ENCODE peak calls at places on chromosomes 2 and 18, in eight cellular contexts. H is GM12878, G is upper lobe of right lung, N is fibroblast of lung, M is Caco-2, D is A549, I is HFF-Myc, Q is tibial artery. V is an unnamed sample.

GRCh38 chr2:240454031-240454901 is 18.8 kb downstream of the GPC1 start:
- DNase-seq in M (no peak), G (no peak), Q (no peak), N (no peak), H (no peak), I (no peak), D (no peak), V (no peak)

GRCh38 chr2:120971866-120972265 is 236.2 kb downstream of the GLI2 start:
- DNase-seq in I (no peak), M (no peak), N (no peak), H (no peak), G (no peak), D (no peak), Q (no peak), V (no peak)

GRCh38 chr2:233349005-233349998 is 5.0 kb upstream of the DGKD start:
- DNase-seq in G (peak), Q (no peak), N (no peak), D (no peak), M (peak), I (peak), H (no peak), V (no peak)

GRCh38 chr2:187982668-187983067 is 309.0 kb upstream of the GULP1 start:
- DNase-seq in D (no peak), Q (no peak), N (peak), H (peak), I (no peak), G (no peak), M (no peak), V (peak)

GRCh38 chr2:86476092-86476491 is 34.9 kb downstream of the KDM3A start:
- DNase-seq in M (no peak), N (peak), H (no peak), G (no peak), I (no peak), Q (no peak), D (no peak), V (peak)

GRCh38 chr2:2573658-2574293 is 242.7 kb upstream of the MYT1L start:
- DNase-seq in N (peak), I (no peak), D (peak), Q (no peak), G (no peak), H (peak), M (no peak), V (peak)

GRCh38 chr18:59268722-59269562 is 4.3 kb downstream of the RAX start:
- DNase-seq in N (no peak), M (peak), D (peak), H (no peak), Q (no peak), G (peak), I (no peak), V (no peak)

GRCh38 chr18:57837917-57838548 is 34.9 kb upstream of the ATP8B1 start:
- DNase-seq in M (no peak), Q (no peak), N (peak), G (no peak), H (peak), I (no peak), D (no peak), V (no peak)

GRCh38 chr2:128320609-128321420 is 2.1 kb upstream of the HS6ST1 start:
- DNase-seq in N (no peak), H (no peak), Q (peak), I (no peak), G (no peak), M (peak), D (no peak), V (no peak)

GRCh38 chr2:86541282-86541681 is 22.0 kb downstream of the CHMP3 start:
- DNase-seq in N (peak), G (no peak), H (no peak), D (no peak), M (no peak), I (no peak), Q (no peak), V (peak)

GRCh38 chr2:62489702-62490101 is 16.3 kb downstream of the TMEM17 start:
- DNase-seq in I (no peak), H (no peak), D (no peak), N (no peak), Q (no peak), M (no peak), G (no peak), V (no peak)

GRCh38 chr2:96789245-96789617 is 26.8 kb upstream of the CNNM3 start:
- DNase-seq in D (no peak), N (no peak), I (no peak), Q (no peak), G (no peak), M (no peak), H (no peak), V (no peak)

GRCh38 chr2:107936427-107937359 is 49.6 kb upstream of the SLC5A7 start:
- DNase-seq in G (no peak), N (no peak), I (no peak), Q (no peak), D (peak), M (no peak), H (no peak), V (no peak)

GRCh38 chr18:48229445-48230052 is 179.6 kb downstream of the ZBTB7C start:
- DNase-seq in I (no peak), N (no peak), M (no peak), H (no peak), G (no peak), Q (no peak), D (no peak), V (peak)

GRCh38 chr2:110714824-110715223 is 17.5 kb upstream of the ACOXL start:
- DNase-seq in D (no peak), M (no peak), N (no peak), I (no peak), Q (no peak), H (no peak), G (no peak), V (no peak)

GRCh38 chr2:40658917-40659316 is 207.0 kb upstream of the SLC8A1 start:
- DNase-seq in D (no peak), I (no peak), G (no peak), H (no peak), Q (no peak), N (peak), M (no peak), V (peak)

GRCh38 chr2:75547345-75548035 is 13.2 kb downstream of the EVA1A start:
- DNase-seq in D (peak), H (no peak), I (no peak), N (peak), Q (no peak), M (no peak), G (no peak), V (peak)

GRCh38 chr2:155176345-155176744 is 477.9 kb downstream of the KCNJ3 start:
- DNase-seq in N (no peak), D (no peak), G (no peak), M (no peak), I (no peak), Q (no peak), H (no peak), V (no peak)

GRCh38 chr18:26746284-26747130 is 119.0 kb downstream of the AQP4 start:
- DNase-seq in D (peak), H (no peak), Q (no peak), N (peak), M (no peak), G (no peak), I (no peak), V (peak)

GRCh38 chr2:134347756-134348155 is 93.9 kb downstream of the MGAT5 start:
- DNase-seq in Q (no peak), H (no peak), D (no peak), I (no peak), M (no peak), G (no peak), N (peak), V (peak)

GRCh38 chr18:13612111-13612997 is 114.0 kb downstream of the FAM210A start:
- DNase-seq in M (no peak), G (no peak), N (no peak), H (peak), Q (no peak), D (no peak), I (no peak), V (no peak)

GRCh38 chr2:69119541-69119940 is 106.6 kb downstream of the ANTXR1 start:
- DNase-seq in I (no peak), M (no peak), N (no peak), H (no peak), G (no peak), D (no peak), Q (no peak), V (no peak)

GRCh38 chr2:12428786-12429185 is 287.9 kb upstream of the TRIB2 start:
- DNase-seq in N (no peak), H (no peak), G (no peak), Q (no peak), D (no peak), I (no peak), M (no peak), V (peak)

GRCh38 chr2:213066445-213066746 is 85.0 kb downstream of the IKZF2 start:
- DNase-seq in D (no peak), G (no peak), I (no peak), Q (no peak), H (no peak), M (no peak), N (no peak), V (no peak)
- H3K4me3 ChIP-seq in D (no peak), G (peak), I (no peak), Q (no peak), H (no peak), M (no peak), N (peak), V (no peak)

DNA sequence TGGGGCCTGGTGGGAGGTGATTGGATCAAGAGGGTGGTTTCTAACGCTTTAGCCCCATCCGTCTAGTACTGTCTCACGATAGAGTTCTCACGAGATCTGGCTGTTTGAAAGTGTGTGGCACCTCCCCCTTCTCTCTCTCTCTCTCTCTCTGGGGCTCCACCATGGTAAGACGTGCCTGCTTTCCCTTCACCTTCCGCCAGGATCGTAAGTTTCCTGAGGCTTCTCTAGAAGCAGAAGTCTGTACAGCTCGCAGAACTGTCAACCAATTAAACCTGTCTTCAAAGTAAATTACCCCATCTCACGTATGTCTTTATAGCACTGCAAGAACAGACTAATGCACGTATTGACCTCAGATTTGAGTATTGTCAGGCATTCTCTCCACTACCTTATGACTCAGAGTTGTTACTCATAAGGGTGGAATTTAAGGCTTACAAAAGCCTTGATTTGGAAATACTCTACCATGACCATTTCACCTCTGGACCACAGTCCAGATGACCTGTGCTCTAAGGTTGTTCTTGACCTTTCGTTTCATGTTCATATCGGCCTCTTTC is 99.5 kb upstream of the AGAP1 start:
- DNase-seq in N (peak), H (no peak), M (no peak), I (peak), G (no peak), Q (no peak), D (peak), V (peak)
- TF ChIP-seq CTCF in N (no peak), H (no peak), M (no peak), I (no peak), G (no peak), Q (no peak), D (no peak), V (no peak)

GRCh38 chr2:31373127-31373526 is 41.4 kb downstream of the XDH start:
- DNase-seq in Q (no peak), I (no peak), M (no peak), N (no peak), H (no peak), D (no peak), G (no peak), V (no peak)
- H3K4me3 ChIP-seq in Q (no peak), I (no peak), M (no peak), N (no peak), H (no peak), D (no peak), G (no peak), V (no peak)

DNA sequence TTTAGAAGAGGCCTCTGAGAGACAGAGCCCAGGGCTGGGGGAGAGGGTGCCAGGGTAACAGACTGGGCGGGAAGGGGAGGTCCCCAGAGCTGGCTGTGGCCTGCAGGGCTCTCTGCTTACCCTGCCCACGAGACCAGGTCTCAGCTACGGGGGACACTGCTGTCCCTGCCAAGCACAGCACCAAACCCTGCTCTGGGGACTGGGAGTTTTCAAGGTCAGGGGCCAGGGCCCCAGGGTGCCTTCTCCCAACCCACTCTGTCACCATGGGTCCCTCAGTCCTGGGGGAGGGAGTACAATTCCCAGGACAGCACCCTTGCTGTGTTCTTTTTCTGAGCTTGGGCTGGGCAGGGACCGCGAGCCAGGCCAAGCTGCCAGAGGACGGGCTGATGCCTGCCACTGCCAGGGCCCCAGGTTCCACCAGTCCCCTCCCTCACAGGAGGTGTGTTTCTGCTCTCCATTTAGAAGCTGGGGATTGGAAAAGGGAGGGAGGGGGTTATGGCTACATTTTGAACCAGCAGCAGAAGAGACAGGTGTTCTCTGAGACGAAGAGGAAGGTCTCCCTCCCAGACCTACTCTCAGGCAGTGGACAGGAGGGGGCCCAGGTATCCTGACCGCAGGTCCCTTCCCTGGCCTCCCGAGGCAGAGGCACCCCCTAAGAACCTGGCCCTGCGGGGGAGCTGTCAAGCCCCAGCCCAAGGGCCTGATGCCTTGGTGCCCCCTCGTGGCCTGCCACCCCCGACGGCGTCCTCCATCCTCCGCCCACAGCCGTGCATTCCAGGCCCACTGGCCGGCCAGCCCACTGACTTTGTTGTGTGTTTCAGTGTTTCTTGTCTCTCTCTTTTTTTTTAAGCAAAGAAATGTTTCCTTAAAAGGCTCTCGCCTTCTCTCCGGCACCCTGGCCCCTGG is 80.4 kb downstream of the TNS1 start:
- DNase-seq in N (peak), G (no peak), D (no peak), M (no peak), H (no peak), I (no peak), Q (peak), V (no peak)
- TF ChIP-seq CTCF in N (peak), G (peak), D (peak), M (no peak), H (no peak), I (no peak), Q (no peak), V (no peak)